ENCODE peak calls at places on chromosomes 6 and 20, in five cellular contexts. H is fibroblast of lung, E is pancreas, S is psoas muscle, D is lower lobe of right lung. O is an unnamed sample.
A peak's percentile ranks its signal among the peaks of the same experiment; 100 is the strongest.

GRCh38 chr6:106501836-106502447 is 127.4 kb downstream of the RTN4IP1 start:
- DNase-seq in D (peak; percentile 57), E (no peak), S (no peak), H (no peak), O (no peak)

GRCh38 chr20:40275738-40276137 is 413.3 kb downstream of the MAFB start:
- DNase-seq in H (no peak), S (no peak), D (no peak), E (no peak), O (no peak)

GRCh38 chr20:32674362-32674789 is 635 bp upstream of the C20orf203 start:
- DNase-seq in H (peak; percentile 35), S (no peak), E (peak; percentile 50), D (no peak), O (no peak)

GRCh38 chr6:102229271-102229670 is 835.8 kb downstream of the GRIK2 start:
- DNase-seq in S (no peak), E (no peak), D (no peak), H (no peak), O (no peak)

GRCh38 chr20:761418-762381 is 6.6 kb downstream of the SLC52A3 start:
- DNase-seq in S (no peak), D (no peak), E (no peak), H (no peak), O (no peak)

GRCh38 chr6:147022041-147022440 is 182.2 kb upstream of the STXBP5 start:
- DNase-seq in D (no peak), S (no peak), E (no peak), H (peak; percentile 89), O (no peak)

GRCh38 chr20:47576516-47577033 is 74.9 kb downstream of the NCOA3 start:
- DNase-seq in E (peak; percentile 50), H (peak; percentile 93), S (peak; percentile 70), D (peak; percentile 51), O (no peak)

GRCh38 chr20:47762699-47763098 is 22.6 kb downstream of the SULF2 start:
- DNase-seq in H (peak; percentile 66), E (peak; percentile 21), D (no peak), S (no peak), O (no peak)

GRCh38 chr6:6105472-6106036 is 98.8 kb upstream of the NRN1 start:
- DNase-seq in H (no peak), S (no peak), D (no peak), E (no peak), O (no peak)
- TF ChIP-seq CTCF in H (no peak), S (no peak), D (no peak), E (no peak), O (no peak)

GRCh38 chr20:49687595-49688567 is 25.8 kb downstream of the B4GALT5 start:
- DNase-seq in D (no peak), H (no peak), S (no peak), E (no peak), O (no peak)
- H3K27ac ChIP-seq in D (no peak overlapping the region), H (no peak overlapping the region), S (peak overlapping the region; percentile 69), E (no peak overlapping the region), O (no peak overlapping the region)

DNA sequence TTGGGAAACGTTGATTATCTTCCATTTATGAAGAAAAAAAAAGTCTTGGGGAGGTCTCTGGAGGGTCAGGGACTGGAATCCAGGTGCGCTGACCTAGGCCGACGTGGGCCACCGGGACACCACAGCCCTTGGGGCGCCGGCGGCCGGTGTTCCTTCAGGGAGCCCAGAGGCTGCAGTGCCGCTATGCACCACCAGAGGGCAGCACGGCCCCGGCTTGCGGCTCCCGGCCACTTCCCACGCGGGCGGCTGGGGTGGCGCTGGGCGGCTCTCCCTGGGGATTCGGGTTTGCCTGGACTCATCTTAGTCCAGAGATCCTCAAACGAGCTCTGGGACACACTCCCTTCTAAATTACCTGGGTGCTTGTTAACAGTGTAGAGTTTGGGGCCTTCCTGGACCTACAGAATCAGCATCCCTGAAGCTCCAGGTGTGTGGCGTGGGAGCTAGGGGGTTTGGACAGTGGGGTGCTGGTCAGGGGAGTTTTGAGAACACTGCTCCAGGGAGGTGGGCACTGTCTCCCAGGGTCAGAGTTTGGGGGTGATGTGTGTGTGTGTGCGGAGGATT is 23.0 kb upstream of the GTSF1L start:
- DNase-seq in H (peak; percentile 39), E (peak; percentile 79), S (peak; percentile 85), D (peak; percentile 89), O (no peak)
- H3K4me3 ChIP-seq in H (no peak overlapping the region), E (no peak overlapping the region), S (no peak overlapping the region), D (no peak overlapping the region), O (no peak overlapping the region)

GRCh38 chr6:50843842-50844241 is 25.2 kb downstream of the TFAP2B start:
- DNase-seq in E (no peak), D (peak; percentile 50), S (no peak), H (no peak), O (no peak)
- TF ChIP-seq CTCF in E (no peak), D (no peak), S (no peak), H (no peak), O (no peak)

GRCh38 chr20:24998631-24999445 is 6.3 kb upstream of the APMAP start:
- DNase-seq in E (no peak), S (peak; percentile 28), H (no peak), D (no peak), O (peak; percentile 66)
- H3K27ac ChIP-seq in E (no peak overlapping the region), S (no peak overlapping the region), H (no peak overlapping the region), D (no peak overlapping the region), O (peak overlapping the region; percentile 6)

DNA sequence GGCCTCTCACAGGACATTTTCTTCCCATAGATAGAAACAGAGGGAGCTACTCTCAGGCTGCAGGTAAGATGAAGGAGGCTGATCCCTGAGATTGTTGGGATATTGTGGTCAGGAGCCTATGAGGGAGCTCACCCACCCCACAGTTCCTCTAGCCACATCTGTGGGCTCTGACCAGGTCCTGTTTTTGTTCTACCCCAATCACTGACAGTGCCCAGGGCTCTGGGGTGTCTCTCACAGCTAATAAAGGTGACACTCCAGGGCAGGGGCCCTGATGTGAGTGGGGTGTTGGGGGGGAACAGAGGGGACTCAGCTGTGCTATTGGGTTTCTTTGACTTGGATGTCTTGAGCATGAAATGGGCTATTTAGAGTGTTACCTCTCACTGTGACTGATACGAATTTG is 2.7 kb downstream of the HLA-F start:
- DNase-seq in D (no peak), E (no peak), S (no peak), H (no peak), O (no peak)
- H3K4me3 ChIP-seq in D (peak overlapping the region; percentile 80), E (no peak overlapping the region), S (peak overlapping the region; percentile 10), H (no peak overlapping the region), O (no peak overlapping the region)